ENCODE peak calls at places on chromosomes 7 and 10, in six cellular contexts. One of them, this sample, is unnamed.

GRCh38 chr7:74231232-74231590 is 21.4 kb downstream of the LAT2 start:
- DNase-seq in HFFc6: no peak
- DNase-seq in left lung: no peak
- DNase-seq in ovary: no peak
- DNase-seq in esophagus squamous epithelium: no peak
- DNase-seq in fibroblast of mammary gland: no peak
- DNase-seq in this sample: peak; percentile 57

GRCh38 chr10:78346721-78347120 is 313.1 kb downstream of the RPS24 start:
- DNase-seq in ovary: no peak
- DNase-seq in left lung: no peak
- DNase-seq in HFFc6: no peak
- DNase-seq in esophagus squamous epithelium: no peak
- DNase-seq in fibroblast of mammary gland: no peak
- DNase-seq in this sample: no peak

GRCh38 chr10:16891375-16892313 is 74.4 kb upstream of the RSU1 start:
- DNase-seq in fibroblast of mammary gland: peak; percentile 96
- DNase-seq in left lung: peak; percentile 58
- DNase-seq in HFFc6: peak; percentile 92
- DNase-seq in ovary: no peak
- DNase-seq in esophagus squamous epithelium: no peak
- DNase-seq in this sample: no peak

GRCh38 chr10:13961096-13961495 is 369.6 kb downstream of the FRMD4A start:
- DNase-seq in HFFc6: peak; percentile 84
- DNase-seq in esophagus squamous epithelium: no peak
- DNase-seq in fibroblast of mammary gland: peak; percentile 96
- DNase-seq in ovary: no peak
- DNase-seq in left lung: no peak
- DNase-seq in this sample: no peak

GRCh38 chr7:30222519-30223213 is 61.7 kb upstream of the ZNRF2 start:
- DNase-seq in HFFc6: no peak
- DNase-seq in ovary: no peak
- DNase-seq in left lung: no peak
- DNase-seq in fibroblast of mammary gland: no peak
- DNase-seq in esophagus squamous epithelium: no peak
- DNase-seq in this sample: no peak

GRCh38 chr7:107035446-107035845 is 9.1 kb upstream of the PRKAR2B start:
- DNase-seq in left lung: no peak
- DNase-seq in ovary: no peak
- DNase-seq in HFFc6: peak; percentile 90
- DNase-seq in fibroblast of mammary gland: peak; percentile 89
- DNase-seq in esophagus squamous epithelium: no peak
- DNase-seq in this sample: no peak

GRCh38 chr7:20330797-20331230 is at the start of gene ITGB8:
- DNase-seq in esophagus squamous epithelium: no peak
- DNase-seq in fibroblast of mammary gland: no peak
- DNase-seq in left lung: peak; percentile 83
- DNase-seq in HFFc6: no peak
- DNase-seq in ovary: peak; percentile 65
- DNase-seq in this sample: no peak

GRCh38 chr7:10940748-10941358 is 32.8 kb upstream of the PHF14 start:
- DNase-seq in ovary: no peak
- DNase-seq in HFFc6: no peak
- DNase-seq in fibroblast of mammary gland: no peak
- DNase-seq in left lung: no peak
- DNase-seq in esophagus squamous epithelium: no peak
- DNase-seq in this sample: no peak

GRCh38 chr10:50346947-50347346 is 95.6 kb upstream of the ASAH2 start:
- DNase-seq in ovary: no peak
- DNase-seq in left lung: no peak
- DNase-seq in fibroblast of mammary gland: no peak
- DNase-seq in HFFc6: no peak
- DNase-seq in esophagus squamous epithelium: no peak
- DNase-seq in this sample: no peak
- TF ChIP-seq CTCF in ovary: no peak
- TF ChIP-seq CTCF in left lung: no peak
- TF ChIP-seq CTCF in fibroblast of mammary gland: no peak
- TF ChIP-seq CTCF in HFFc6: no peak
- TF ChIP-seq CTCF in esophagus squamous epithelium: no peak
- TF ChIP-seq CTCF in this sample: no peak

DNA sequence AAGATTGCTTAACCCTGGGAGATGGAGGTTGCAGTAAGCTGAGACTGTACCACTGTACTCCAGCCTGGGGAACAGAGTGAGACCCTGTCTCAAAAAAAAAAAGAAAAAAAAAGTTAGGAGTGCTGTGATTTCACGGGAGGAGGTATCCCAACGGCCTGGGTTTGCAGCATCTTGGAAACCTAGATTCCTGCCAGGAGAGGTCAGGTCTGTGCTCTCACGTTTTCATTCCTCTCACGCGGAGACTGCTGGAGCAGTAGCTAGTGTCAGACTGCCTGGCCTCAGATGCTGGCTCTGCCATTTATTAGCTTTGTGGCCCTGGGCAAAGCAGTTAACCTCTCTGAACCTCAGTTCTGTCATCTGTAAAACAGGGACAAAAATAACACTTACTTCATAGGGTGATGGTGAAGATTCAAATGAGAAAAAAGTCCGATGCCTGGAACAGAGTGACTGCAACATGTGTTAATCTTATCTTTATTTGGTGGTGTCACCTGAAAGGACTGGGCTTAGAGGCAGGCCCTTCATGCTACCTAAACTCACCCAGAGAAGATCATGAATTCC is 94.9 kb downstream of the GAD2 start:
- DNase-seq in HFFc6: no peak
- DNase-seq in left lung: no peak
- DNase-seq in fibroblast of mammary gland: no peak
- DNase-seq in ovary: no peak
- DNase-seq in esophagus squamous epithelium: no peak
- DNase-seq in this sample: no peak
- TF ChIP-seq CTCF in HFFc6: peak; percentile 10
- TF ChIP-seq CTCF in left lung: no peak
- TF ChIP-seq CTCF in fibroblast of mammary gland: no peak
- TF ChIP-seq CTCF in ovary: no peak
- TF ChIP-seq CTCF in esophagus squamous epithelium: no peak
- TF ChIP-seq CTCF in this sample: no peak

GRCh38 chr7:98640375-98640774 is 23.3 kb downstream of the NPTX2 start:
- DNase-seq in ovary: no peak
- DNase-seq in esophagus squamous epithelium: no peak
- DNase-seq in left lung: no peak
- DNase-seq in HFFc6: no peak
- DNase-seq in fibroblast of mammary gland: no peak
- DNase-seq in this sample: no peak
- TF ChIP-seq CTCF in ovary: no peak
- TF ChIP-seq CTCF in esophagus squamous epithelium: no peak
- TF ChIP-seq CTCF in left lung: no peak
- TF ChIP-seq CTCF in HFFc6: no peak
- TF ChIP-seq CTCF in fibroblast of mammary gland: no peak
- TF ChIP-seq CTCF in this sample: no peak

DNA sequence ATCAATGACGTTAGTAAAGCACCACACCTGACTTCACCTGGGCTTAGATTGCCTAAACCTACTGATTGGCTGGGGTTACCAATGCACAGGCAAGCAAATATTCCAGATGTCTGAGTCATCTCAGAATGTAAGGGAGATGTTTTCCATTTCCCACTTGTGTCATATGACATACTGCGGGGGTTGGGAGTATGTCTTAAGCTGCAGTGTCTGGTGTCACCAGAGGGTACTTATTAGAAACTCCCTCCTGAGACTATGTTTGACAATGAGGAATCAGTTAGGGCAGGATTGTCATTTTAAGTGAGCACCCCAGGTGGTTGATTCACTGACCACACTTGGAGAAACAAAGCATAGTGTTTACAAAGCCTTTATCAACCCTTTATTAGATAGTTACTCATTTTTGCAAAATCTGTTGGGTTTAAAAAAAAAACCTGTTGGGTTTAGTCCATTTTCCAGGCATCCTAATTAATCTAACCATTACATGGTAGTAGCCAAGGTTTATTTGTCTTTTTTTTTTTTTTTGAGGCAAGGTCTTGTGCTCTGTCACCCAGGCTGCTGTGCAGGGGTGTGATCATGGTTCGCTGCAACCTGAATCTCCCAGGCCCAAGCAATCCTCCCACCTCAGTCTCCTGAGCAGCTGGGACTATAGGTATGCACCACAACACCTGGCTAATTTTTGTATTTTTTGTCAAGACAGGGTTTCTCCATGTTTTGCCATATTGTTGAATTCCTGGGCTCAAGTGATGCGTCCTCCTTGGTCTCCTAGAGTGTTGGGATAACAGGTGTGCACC is 72.5 kb downstream of the CDK6 start:
- DNase-seq in ovary: no peak
- DNase-seq in fibroblast of mammary gland: peak; percentile 74
- DNase-seq in HFFc6: peak; percentile 71
- DNase-seq in esophagus squamous epithelium: no peak
- DNase-seq in left lung: no peak
- DNase-seq in this sample: no peak
- TF ChIP-seq CTCF in ovary: no peak
- TF ChIP-seq CTCF in fibroblast of mammary gland: no peak
- TF ChIP-seq CTCF in HFFc6: peak; percentile 44
- TF ChIP-seq CTCF in esophagus squamous epithelium: no peak
- TF ChIP-seq CTCF in left lung: no peak
- TF ChIP-seq CTCF in this sample: no peak

DNA sequence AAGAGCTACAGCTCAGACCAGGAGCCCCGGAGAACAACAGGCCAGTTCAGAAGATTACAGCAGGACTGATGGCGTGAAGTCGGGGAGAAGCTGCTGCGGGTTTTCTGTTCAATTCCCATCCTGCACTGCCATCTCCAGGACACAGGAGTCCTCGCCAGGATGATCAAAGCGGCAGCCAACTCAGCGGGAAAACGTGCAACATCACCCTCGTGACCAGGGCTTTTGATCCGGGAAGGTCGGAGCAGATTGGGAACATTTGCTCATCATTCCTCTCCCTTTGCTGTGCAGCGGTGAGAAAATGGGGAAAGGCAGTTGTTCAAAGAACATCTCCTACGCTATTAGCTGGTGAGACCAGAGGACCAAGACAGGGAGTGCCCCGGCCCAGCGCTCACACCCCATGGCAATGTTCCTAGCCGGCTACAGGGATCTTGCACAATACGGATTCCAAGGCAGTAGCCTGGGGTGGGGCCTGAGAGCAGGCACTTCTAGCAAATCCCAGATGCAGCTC is 50.4 kb upstream of the FOXK1 start:
- DNase-seq in fibroblast of mammary gland: peak; percentile 97
- DNase-seq in esophagus squamous epithelium: no peak
- DNase-seq in HFFc6: peak; percentile 91
- DNase-seq in left lung: peak; percentile 85
- DNase-seq in ovary: peak; percentile 84
- DNase-seq in this sample: no peak
- TF ChIP-seq CTCF in fibroblast of mammary gland: peak; percentile 79
- TF ChIP-seq CTCF in esophagus squamous epithelium: peak; percentile 59
- TF ChIP-seq CTCF in HFFc6: peak; percentile 81
- TF ChIP-seq CTCF in left lung: peak; percentile 59
- TF ChIP-seq CTCF in ovary: peak; percentile 71
- TF ChIP-seq CTCF in this sample: no peak

DNA sequence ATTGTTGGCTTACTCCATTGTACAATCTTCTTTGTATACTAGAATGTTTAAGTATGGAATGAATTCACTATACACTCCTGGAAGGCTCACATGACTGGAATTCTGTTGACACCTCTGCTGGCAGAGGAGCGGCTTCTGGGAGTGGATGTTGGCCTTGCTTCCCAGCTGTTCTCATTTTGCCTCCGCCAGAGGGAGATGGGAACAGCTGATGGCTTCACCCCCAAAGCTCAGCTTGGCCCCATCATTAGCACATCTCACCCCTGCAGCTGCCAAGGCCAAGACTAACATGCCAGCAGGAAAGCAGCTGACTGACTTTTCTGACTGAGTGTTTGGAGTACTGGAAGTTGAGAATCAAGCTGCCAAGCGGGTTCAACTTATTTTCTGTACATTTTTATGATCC is 15.1 kb downstream of the ADAM12 start:
- DNase-seq in ovary: peak; percentile 41
- DNase-seq in HFFc6: no peak
- DNase-seq in fibroblast of mammary gland: no peak
- DNase-seq in esophagus squamous epithelium: no peak
- DNase-seq in left lung: no peak
- DNase-seq in this sample: no peak
- TF ChIP-seq CTCF in ovary: no peak
- TF ChIP-seq CTCF in HFFc6: no peak
- TF ChIP-seq CTCF in fibroblast of mammary gland: no peak
- TF ChIP-seq CTCF in esophagus squamous epithelium: no peak
- TF ChIP-seq CTCF in left lung: no peak
- TF ChIP-seq CTCF in this sample: no peak

This sample was measured in natural killer cell.